ENCODE peak calls at places on chromosomes 3 and 15, in six cellular contexts. E is activated CD4-positive, alpha-beta T cell treated with anti-CD3 and anti-CD28 coated beads for 4 hours; T is brain microvascular endothelial cell; P is NCI-H446; M is tibial artery; X is COR-L47. I is an unnamed sample.

GRCh38 chr3:102036015-102036414 is 186.7 kb downstream of the NFKBIZ start:
- DNase-seq in E (no peak), T (no peak), P (no peak), M (no peak), X (no peak), I (no peak)

GRCh38 chr3:47298439-47298838 is 15.7 kb downstream of the KLHL18 start:
- DNase-seq in E (no peak), T (no peak), P (no peak), M (no peak), X (no peak), I (no peak)

GRCh38 chr3:127857270-127857801 is 35.0 kb upstream of the MGLL start:
- DNase-seq in E (no peak), T (no peak), P (no peak), M (no peak), X (no peak), I (no peak)

GRCh38 chr3:171187706-171188290 is 161.3 kb upstream of the SLC2A2 start:
- DNase-seq in E (peak), T (peak), P (peak), M (no peak), X (peak), I (no peak)

GRCh38 chr3:114025451-114025850 is 30.9 kb downstream of the CCDC191 start:
- DNase-seq in E (no peak), T (no peak), P (no peak), M (no peak), X (no peak), I (no peak)

GRCh38 chr3:55362206-55362960 is 124.7 kb downstream of the WNT5A start:
- DNase-seq in E (no peak), T (peak), P (no peak), M (no peak), X (no peak), I (no peak)

GRCh38 chr15:35827949-35828348 is 282.0 kb upstream of the DPH6 start:
- DNase-seq in E (no peak), T (no peak), P (no peak), M (no peak), X (no peak), I (no peak)

GRCh38 chr3:23806322-23807160 is 786 bp downstream of the UBE2E1 start:
- DNase-seq in E (peak), T (no peak), P (no peak), M (peak), X (no peak), I (no peak)

GRCh38 chr15:37995461-37996347 is 61.3 kb downstream of the TMCO5A start:
- DNase-seq in E (no peak), T (peak), P (no peak), M (no peak), X (no peak), I (peak)

GRCh38 chr3:171944109-171945016 is 95.0 kb upstream of the FNDC3B start:
- DNase-seq in E (no peak), T (no peak), P (no peak), M (no peak), X (no peak), I (no peak)

GRCh38 chr3:10848261-10848660 is 32.2 kb downstream of the SLC6A11 start:
- DNase-seq in E (no peak), T (no peak), P (no peak), M (no peak), X (no peak), I (no peak)

GRCh38 chr3:115071122-115071521 is 76.0 kb downstream of the ZBTB20 start:
- DNase-seq in E (no peak), T (no peak), P (no peak), M (no peak), X (no peak), I (no peak)

GRCh38 chr15:63598467-63599400 is 1.5 kb downstream of the FBXL22 start:
- DNase-seq in E (no peak), T (no peak), P (no peak), M (peak), X (no peak), I (no peak)

GRCh38 chr3:46926039-46926438 is 48.5 kb downstream of the PTH1R start:
- DNase-seq in E (no peak), T (peak), P (no peak), M (peak), X (no peak), I (no peak)

GRCh38 chr15:85831415-85832113 is 36.8 kb upstream of the KLHL25 start:
- DNase-seq in E (peak), T (peak), P (peak), M (peak), X (peak), I (no peak)

GRCh38 chr3:178705925-178706324 is 169.7 kb downstream of the KCNMB2 start:
- DNase-seq in E (no peak), T (peak), P (no peak), M (no peak), X (no peak), I (no peak)

GRCh38 chr15:76903251-76903681 is 1.9 kb downstream of the SCAPER start:
- DNase-seq in E (peak), T (peak), P (no peak), M (no peak), X (peak), I (no peak)

GRCh38 chr15:99138491-99138982 is 33.7 kb downstream of the SYNM start:
- DNase-seq in E (no peak), T (no peak), P (no peak), M (peak), X (no peak), I (no peak)

GRCh38 chr3:28334552-28334951 is 14.0 kb upstream of the ZCWPW2 start:
- DNase-seq in E (no peak), T (no peak), P (no peak), M (no peak), X (no peak), I (no peak)

GRCh38 chr15:101489633-101490407 is at the start of gene PCSK6:
- DNase-seq in E (no peak), T (no peak), P (no peak), M (no peak), X (peak), I (no peak)